ENCODE peak calls at places on chromosomes 16 and 17, in ten cellular contexts. F is ovary; W is upper lobe of right lung; I is tibial artery; G is cardiac muscle cell; D is CD4-positive, CD25-positive, alpha-beta regulatory T cell; L is GM23338; U is uterus; Q is colonic mucosa; E is body of pancreas. R is an unnamed sample.
A peak's percentile ranks its signal among the peaks of the same experiment; 100 is the strongest.

GRCh38 chr16:82248677-82249076 is 78.7 kb upstream of the MPHOSPH6 start:
- DNase-seq in F (no peak), W (no peak), U (no peak), I (no peak), D (no peak), Q (no peak), L (no peak), G (no peak), E (no peak), R (no peak)

GRCh38 chr17:38741853-38742421 is 6.2 kb downstream of the PCGF2 start:
- DNase-seq in F (no peak), G (peak; percentile 45), W (peak; percentile 79), D (no peak), Q (peak; percentile 86), L (no peak), E (peak; percentile 95), U (no peak), I (no peak), R (no peak)

GRCh38 chr17:1078831-1079561 is 82.1 kb downstream of the TIMM22 start:
- DNase-seq in I (no peak), E (no peak), U (no peak), W (no peak), L (peak; percentile 75), D (no peak), F (peak; percentile 70), Q (no peak), G (no peak), R (no peak)

GRCh38 chr16:56793504-56793903 is 63.6 kb downstream of the NUP93 start:
- DNase-seq in W (no peak), I (no peak), F (no peak), Q (no peak), D (peak; percentile 32), E (no peak), U (no peak), L (peak; percentile 55), G (peak; percentile 70), R (no peak)

GRCh38 chr16:46789499-46790414 is 41.2 kb downstream of the C16orf87 start:
- DNase-seq in Q (peak; percentile 90), U (peak; percentile 70), F (peak; percentile 87), G (peak; percentile 68), E (peak; percentile 85), D (peak; percentile 83), W (peak; percentile 91), I (peak; percentile 61), L (peak; percentile 83), R (peak; percentile 19)

GRCh38 chr16:87853411-87854052 is 15.8 kb downstream of the SLC7A5 start:
- DNase-seq in U (peak; percentile 87), G (peak; percentile 94), L (peak; percentile 90), E (peak; percentile 93), W (peak; percentile 97), D (peak; percentile 92), Q (peak; percentile 95), I (peak; percentile 97), F (peak; percentile 90), R (peak; percentile 88)

GRCh38 chr17:77311371-77311981 is 170.7 kb downstream of the SEC14L1 start:
- DNase-seq in L (no peak), G (no peak), W (no peak), Q (peak; percentile 90), F (no peak), E (no peak), U (no peak), I (peak; percentile 18), D (no peak), R (no peak)

GRCh38 chr17:6506679-6507231 is 49.6 kb downstream of the PITPNM3 start:
- DNase-seq in F (no peak), G (peak; percentile 66), L (no peak), U (no peak), W (peak; percentile 76), D (no peak), E (no peak), I (no peak), Q (peak; percentile 64), R (no peak)

GRCh38 chr16:89727406-89728120 is 6.2 kb downstream of the ZNF276 start:
- DNase-seq in Q (no peak), F (no peak), W (no peak), I (no peak), D (no peak), L (no peak), U (no peak), G (no peak), E (no peak), R (no peak)

GRCh38 chr16:89730610-89731234 is 9.4 kb downstream of the ZNF276 start:
- DNase-seq in D (no peak), I (no peak), E (no peak), G (no peak), W (no peak), F (no peak), L (no peak), U (no peak), Q (no peak), R (no peak)

GRCh38 chr16:89732142-89732917 is 11.0 kb downstream of the ZNF276 start:
- DNase-seq in F (no peak), D (no peak), E (no peak), U (no peak), G (no peak), I (no peak), W (no peak), L (no peak), Q (no peak), R (no peak)

GRCh38 chr16:89729293-89729692 is 8.0 kb downstream of the ZNF276 start:
- DNase-seq in F (no peak), E (no peak), L (no peak), Q (no peak), I (no peak), G (no peak), W (no peak), D (no peak), U (no peak), R (no peak)

GRCh38 chr16:89729863-89730574 is 8.7 kb downstream of the ZNF276 start:
- DNase-seq in W (no peak), I (no peak), L (no peak), G (no peak), E (no peak), Q (no peak), F (no peak), U (no peak), D (no peak), R (no peak)
- H3K36me3 ChIP-seq in W (peaks cover 94% of the 10 kb centered on the region), I (peaks cover 70% of the 10 kb centered on the region), L (peaks cover 7% of the 10 kb centered on the region), G (peaks cover 42% of the 10 kb centered on the region), E (peaks cover 28% of the 10 kb centered on the region), Q (peaks cover 39% of the 10 kb centered on the region), F (no peaks in the 10 kb centered on the region), U (no peaks in the 10 kb centered on the region), D (peaks cover 88% of the 10 kb centered on the region), R (peaks cover 64% of the 10 kb centered on the region)

GRCh38 chr17:75683467-75684041 is 16.4 kb downstream of the SAP30BP start:
- DNase-seq in G (peak; percentile 44), L (no peak), E (no peak), Q (no peak), D (no peak), I (no peak), U (no peak), F (no peak), W (no peak), R (no peak)
- H3K4me3 ChIP-seq in G (no peak overlapping the region), L (no peak overlapping the region), E (no peak overlapping the region), Q (no peak overlapping the region), D (no peak overlapping the region), I (no peak overlapping the region), U (no peak overlapping the region), F (no peak overlapping the region), W (no peak overlapping the region), R (no peak overlapping the region)

GRCh38 chr16:75319513-75320401 is 68.3 kb upstream of the BCAR1 start:
- DNase-seq in Q (no peak), D (peak; percentile 66), U (no peak), G (peak; percentile 93), W (no peak), I (no peak), E (no peak), L (no peak), F (no peak), R (no peak)

GRCh38 chr16:75322706-75323105 is 71.3 kb upstream of the BCAR1 start:
- DNase-seq in I (no peak), E (no peak), F (no peak), D (no peak), Q (no peak), L (no peak), W (no peak), U (no peak), G (peak; percentile 20), R (no peak)

GRCh38 chr16:75318737-75319136 is 67.3 kb upstream of the BCAR1 start:
- DNase-seq in E (no peak), L (no peak), G (no peak), F (no peak), W (no peak), D (no peak), I (no peak), Q (no peak), U (no peak), R (no peak)

GRCh38 chr16:75323198-75323597 is 71.8 kb upstream of the BCAR1 start:
- DNase-seq in F (no peak), D (no peak), E (no peak), L (no peak), U (no peak), G (no peak), Q (no peak), W (no peak), I (no peak), R (no peak)

DNA sequence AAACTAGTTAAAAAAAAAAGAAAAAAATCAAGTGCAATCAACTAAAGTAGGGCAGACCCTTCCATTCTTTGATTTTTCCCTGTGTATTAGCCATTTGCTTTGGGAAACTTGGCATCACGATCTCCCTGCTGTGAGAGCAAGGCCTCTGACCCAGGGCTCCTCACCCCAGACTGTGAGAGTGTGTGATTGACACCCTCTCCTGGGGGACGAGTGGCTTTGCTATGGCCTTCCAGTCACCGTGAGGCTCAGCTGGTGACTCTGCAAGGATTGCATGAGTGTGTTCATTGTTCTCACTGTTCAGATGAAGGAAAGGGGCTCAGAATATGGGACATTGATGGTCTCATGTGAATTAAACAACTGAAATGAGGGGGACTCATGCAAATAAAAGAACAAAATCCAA is 69.0 kb upstream of the BCAR1 start:
- DNase-seq in E (no peak), D (no peak), L (no peak), U (no peak), G (no peak), Q (no peak), W (no peak), I (no peak), F (no peak), R (no peak)
- H3K27ac ChIP-seq in E (no peak overlapping the region), D (no peak overlapping the region), L (peak overlapping the region; percentile 73), U (peak overlapping the region; percentile 46), G (peak overlapping the region; percentile 42), Q (peak overlapping the region; percentile 12), W (no peak overlapping the region), I (no peak overlapping the region), F (no peak overlapping the region), R (peak overlapping the region; percentile 16)

DNA sequence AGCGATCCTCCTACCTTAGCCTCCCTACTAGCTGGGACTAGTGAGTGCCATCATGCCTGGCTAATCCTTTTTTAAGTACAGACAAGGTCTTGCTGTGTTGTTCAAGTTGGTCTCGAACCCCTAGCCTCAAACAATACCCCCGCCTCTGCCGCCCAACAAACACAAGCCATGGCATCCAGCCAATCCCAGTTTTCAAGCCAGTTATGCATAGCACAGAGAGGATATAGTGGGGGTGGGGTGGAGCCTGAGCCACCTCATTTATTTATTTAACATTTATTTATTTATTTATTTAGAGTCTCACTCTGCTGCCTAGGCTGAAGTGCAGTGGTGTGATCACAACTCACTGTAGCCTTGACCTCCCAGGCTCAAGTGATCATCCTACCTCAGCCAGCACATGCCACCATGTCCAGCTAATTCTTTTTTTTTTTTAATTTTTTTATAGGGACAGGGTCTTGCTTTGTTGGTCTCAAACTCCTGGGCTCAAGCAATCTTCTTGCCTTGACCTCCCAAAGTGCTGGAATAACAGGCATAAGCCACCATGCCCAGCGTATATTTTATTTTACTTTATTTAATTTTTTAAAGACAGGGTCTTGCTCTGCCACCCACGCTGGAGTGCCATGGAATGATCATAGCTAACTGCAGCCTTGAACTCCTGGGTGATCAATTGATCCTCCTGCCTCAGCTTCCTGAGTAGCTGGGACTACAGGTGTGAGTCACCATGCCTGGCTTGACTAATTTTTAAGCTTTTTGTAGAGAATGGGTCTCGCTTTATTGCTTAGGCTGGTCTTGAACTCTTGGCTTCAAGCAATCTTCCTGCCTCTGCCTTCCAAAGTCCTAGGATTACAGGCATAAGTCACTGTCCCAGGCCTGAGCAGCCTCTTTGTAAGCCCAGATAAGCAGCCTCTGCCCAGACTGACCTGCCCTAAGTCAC is 26.2 kb upstream of the KLHL11 start:
- DNase-seq in G (no peak), F (no peak), E (no peak), I (no peak), W (no peak), D (no peak), Q (no peak), U (no peak), L (no peak), R (no peak)
- H3K36me3 ChIP-seq in G (peaks cover 56% of the 10 kb centered on the region), F (no peaks in the 10 kb centered on the region), E (peaks cover 29% of the 10 kb centered on the region), I (peaks cover 72% of the 10 kb centered on the region), W (peaks cover 95% of the 10 kb centered on the region), D (peaks cover 82% of the 10 kb centered on the region), Q (peaks cover 26% of the 10 kb centered on the region), U (no peaks in the 10 kb centered on the region), L (peaks cover 83% of the 10 kb centered on the region), R (peaks cover 71% of the 10 kb centered on the region)

R was measured in thoracic aorta.